ENCODE peak calls at places on chromosomes 2 and 18, in six cellular contexts. Q, D, H, S, B and X are unnamed samples.

GRCh38 chr2:36461039-36461681 is 105.6 kb downstream of the CRIM1 start:
- DNase-seq in Q (peak; percentile 97), D (no peak), H (no peak), S (no peak), B (peak; percentile 89), X (no peak)

GRCh38 chr2:48792030-48792429 is 36.5 kb upstream of the LHCGR start:
- DNase-seq in Q (no peak), D (no peak), H (no peak), S (no peak), B (no peak), X (no peak)

GRCh38 chr2:234952270-234953115 is 676 bp downstream of the SH3BP4 start:
- DNase-seq in Q (no peak), D (no peak), H (peak; percentile 33), S (no peak), B (no peak), X (no peak)

GRCh38 chr2:46174559-46175170 is 122.5 kb upstream of the EPAS1 start:
- DNase-seq in Q (no peak), D (no peak), H (no peak), S (peak; percentile 27), B (no peak), X (no peak)

GRCh38 chr2:241801611-241802420 is 7.2 kb upstream of the NEU4 start:
- DNase-seq in Q (no peak), D (no peak), H (peak; percentile 6), S (no peak), B (no peak), X (peak; percentile 17)

GRCh38 chr2:23592061-23592685 is 207.2 kb downstream of the KLHL29 start:
- DNase-seq in Q (no peak), D (peak; percentile 59), H (no peak), S (no peak), B (no peak), X (no peak)

GRCh38 chr2:22124003-22124402 is 1000.2 kb downstream of the TDRD15 start:
- DNase-seq in Q (no peak), D (no peak), H (no peak), S (no peak), B (no peak), X (no peak)

GRCh38 chr18:62976227-62976626 is 260.9 kb downstream of the PHLPP1 start:
- DNase-seq in Q (no peak), D (no peak), H (no peak), S (no peak), B (no peak), X (no peak)

GRCh38 chr2:47751856-47752414 is 31.0 kb upstream of the MSH6 start:
- DNase-seq in Q (no peak), D (no peak), H (no peak), S (no peak), B (no peak), X (no peak)

GRCh38 chr2:127041259-127041970 is 65.5 kb downstream of the BIN1 start:
- DNase-seq in Q (no peak), D (peak; percentile 63), H (no peak), S (no peak), B (no peak), X (no peak)
- TF ChIP-seq CTCF in Q (no peak), D (no peak), H (no peak), S (no peak), B (no peak), X (no peak)

GRCh38 chr2:100818606-100819364 is 1.2 kb upstream of the NPAS2 start:
- DNase-seq in Q (peak; percentile 58), D (no peak), H (peak; percentile 60), S (no peak), B (peak; percentile 65), X (peak; percentile 22)
- TF ChIP-seq CTCF in Q (peak; percentile 5), D (peak; percentile 76), H (peak; percentile 26), S (no peak), B (peak; percentile 35), X (no peak)

GRCh38 chr2:73112913-73113633 is at the start of gene RAB11FIP5:
- DNase-seq in Q (peak; percentile 66), D (no peak), H (peak; percentile 74), S (peak; percentile 66), B (peak; percentile 80), X (peak; percentile 77)
- TF ChIP-seq CTCF in Q (no peak), D (peak; percentile 41), H (no peak), S (no peak), B (no peak), X (no peak)

DNA sequence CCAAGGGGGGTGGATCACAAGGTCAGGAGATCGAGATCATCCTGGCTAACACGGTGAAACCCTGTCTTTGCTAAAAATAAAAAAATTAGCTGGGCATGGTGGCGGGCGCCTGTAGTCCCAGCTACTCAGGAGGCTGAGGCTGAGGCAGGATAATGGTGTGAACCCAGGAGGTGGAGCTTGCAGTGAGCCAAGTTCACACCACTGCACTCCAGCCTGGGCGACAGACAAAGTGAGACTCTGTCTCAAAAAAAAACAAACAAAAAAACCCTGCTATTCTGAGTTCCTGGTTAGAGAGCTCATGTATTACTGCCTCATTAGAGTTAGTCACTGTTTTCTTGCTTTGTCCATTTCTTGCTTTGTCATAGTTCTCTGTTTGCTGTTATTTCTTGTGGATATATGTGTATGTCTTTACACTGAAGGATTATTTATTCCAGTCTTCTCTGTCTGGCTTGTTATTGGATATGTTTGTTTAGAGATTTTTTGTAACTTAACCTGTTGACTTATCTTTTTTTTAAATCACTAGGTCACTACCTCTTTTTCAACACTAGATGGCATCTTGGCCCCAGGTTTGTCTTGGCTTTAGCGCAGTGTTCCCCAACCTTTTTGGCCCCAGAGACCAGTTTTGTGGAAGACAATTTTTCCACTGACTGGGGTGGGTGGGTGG is 17.0 kb downstream of the TTLL4 start:
- DNase-seq in Q (no peak), D (no peak), H (no peak), S (no peak), B (peak; percentile 14), X (no peak)
- TF ChIP-seq CTCF in Q (peak; percentile 47), D (peak; percentile 74), H (no peak), S (no peak), B (peak; percentile 44), X (peak; percentile 14)

DNA sequence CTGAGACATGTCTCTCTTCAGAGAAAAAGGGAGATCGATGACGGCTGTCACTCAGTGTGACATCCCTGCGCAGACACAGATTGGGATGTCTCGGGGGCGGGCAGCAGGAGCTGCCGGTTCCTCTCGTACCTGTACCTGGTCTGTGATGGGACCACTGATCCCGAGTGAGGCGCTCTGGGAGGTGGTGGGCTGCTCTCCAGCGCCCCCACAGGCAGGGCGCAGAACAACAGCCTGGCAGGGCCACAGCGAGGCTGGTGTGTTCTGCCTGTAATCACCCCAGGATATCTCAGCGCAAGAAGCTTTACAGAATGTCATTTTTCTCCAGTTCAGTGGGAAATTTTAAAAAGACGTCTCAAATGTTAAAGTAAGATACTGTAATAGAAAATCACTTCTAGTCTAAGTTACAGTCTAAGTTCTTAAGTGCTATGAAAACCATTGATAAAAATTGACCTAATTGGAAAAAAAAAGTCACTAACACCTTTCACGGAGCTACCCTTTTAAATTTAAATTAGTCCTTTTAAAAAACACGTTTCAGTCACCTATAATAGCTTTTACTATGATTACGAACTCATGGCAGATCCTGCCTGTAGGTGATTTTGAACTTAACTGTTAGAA is 189.8 kb downstream of the SNTG2 start:
- DNase-seq in Q (no peak), D (no peak), H (peak; percentile 82), S (peak; percentile 36), B (no peak), X (peak; percentile 39)
- TF ChIP-seq CTCF in Q (peak; percentile 55), D (peak; percentile 88), H (peak; percentile 99), S (peak; percentile 99), B (peak; percentile 88), X (peak; percentile 79)

GRCh38 chr18:66819235-66819634 is 215.3 kb upstream of the CDH19 start:
- DNase-seq in Q (no peak), D (no peak), H (no peak), S (no peak), B (no peak), X (no peak)
- TF ChIP-seq CTCF in Q (peak; percentile 4), D (peak; percentile 52), H (peak; percentile 54), S (no peak), B (no peak), X (no peak)

DNA sequence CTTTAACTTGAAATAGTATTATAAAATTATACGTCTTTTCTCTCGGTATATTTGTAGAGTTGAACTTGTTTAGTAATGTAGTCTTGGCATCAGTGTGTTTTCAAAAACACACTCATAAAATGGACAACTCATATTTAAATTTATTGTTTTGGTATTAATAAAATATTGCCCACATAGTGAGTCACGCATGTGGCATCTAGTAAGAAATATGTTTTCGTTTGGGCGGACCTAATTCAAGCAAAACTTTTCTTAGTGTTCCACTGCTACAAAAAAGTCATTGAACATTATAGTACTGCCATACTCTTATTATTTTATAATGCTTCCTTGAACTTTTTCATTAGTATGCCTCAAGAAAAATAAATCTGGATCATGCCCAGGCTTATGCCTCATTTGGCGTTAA is 31.1 kb upstream of the FAM237A start:
- DNase-seq in Q (no peak), D (no peak), H (no peak), S (no peak), B (no peak), X (no peak)
- TF ChIP-seq CTCF in Q (no peak), D (no peak), H (no peak), S (no peak), B (no peak), X (no peak)

GRCh38 chr2:207624170-207625013 is 802 bp downstream of the METTL21A start:
- DNase-seq in Q (peak; percentile 61), D (no peak), H (peak; percentile 78), S (peak; percentile 65), B (peak; percentile 66), X (peak; percentile 40)

GRCh38 chr2:207621640-207622039 is 3.6 kb downstream of the METTL21A start:
- DNase-seq in Q (no peak), D (no peak), H (no peak), S (no peak), B (no peak), X (no peak)

GRCh38 chr2:207616185-207616584 is 9.0 kb downstream of the METTL21A start:
- DNase-seq in Q (peak; percentile 53), D (no peak), H (no peak), S (no peak), B (peak; percentile 15), X (no peak)

GRCh38 chr2:207617011-207617671 is 8.1 kb downstream of the METTL21A start:
- DNase-seq in Q (peak; percentile 90), D (no peak), H (no peak), S (no peak), B (peak; percentile 87), X (no peak)

GRCh38 chr2:207619764-207620203 is 5.4 kb downstream of the METTL21A start:
- DNase-seq in Q (no peak), D (no peak), H (no peak), S (no peak), B (no peak), X (peak; percentile 26)
- TF ChIP-seq CTCF in Q (no peak), D (no peak), H (no peak), S (no peak), B (no peak), X (no peak)